ENCODE peak calls at places on chromosomes 5 and 9, in five cellular contexts. D, V, Q, T and C are unnamed samples.

GRCh38 chr9:110615526-110615925 is 36.0 kb upstream of the SVEP1 start:
- DNase-seq in D (no peak), V (no peak), Q (no peak), T (no peak), C (no peak)

GRCh38 chr9:128141604-128142003 is 7.6 kb upstream of the LCN2 start:
- DNase-seq in D (no peak), V (no peak), Q (no peak), T (no peak), C (no peak)

GRCh38 chr9:109264865-109265532 is 55.9 kb downstream of the EPB41L4B start:
- DNase-seq in D (peak; percentile 45), V (peak; percentile 76), Q (no peak), T (no peak), C (no peak)

GRCh38 chr9:38066907-38067610 is 2.0 kb downstream of the SHB start:
- DNase-seq in D (peak; percentile 38), V (peak; percentile 26), Q (no peak), T (no peak), C (no peak)

GRCh38 chr5:56829137-56829536 is 13.8 kb downstream of the MAP3K1 start:
- DNase-seq in D (peak; percentile 67), V (no peak), Q (no peak), T (no peak), C (no peak)

GRCh38 chr9:132141948-132142594 is 19.8 kb upstream of the NTNG2 start:
- DNase-seq in D (peak; percentile 33), V (peak; percentile 76), Q (no peak), T (no peak), C (no peak)

GRCh38 chr5:122985006-122985700 is 51.4 kb downstream of the PPIC start:
- DNase-seq in D (no peak), V (no peak), Q (no peak), T (no peak), C (no peak)

GRCh38 chr5:93189707-93190120 is 391.3 kb downstream of the NR2F1-AS1 start:
- DNase-seq in D (peak; percentile 100), V (no peak), Q (peak; percentile 20), T (no peak), C (no peak)

GRCh38 chr5:82164957-82165698 is 113.0 kb downstream of the RPS23 start:
- DNase-seq in D (peak; percentile 82), V (no peak), Q (no peak), T (no peak), C (no peak)

GRCh38 chr5:41648976-41649375 is 138.6 kb upstream of the PLCXD3 start:
- DNase-seq in D (no peak), V (no peak), Q (no peak), T (no peak), C (no peak)

GRCh38 chr5:69293882-69294281 is 38.7 kb downstream of the CCDC125 start:
- DNase-seq in D (no peak), V (no peak), Q (no peak), T (no peak), C (no peak)

GRCh38 chr5:148443998-148444397 is 60.2 kb downstream of the FBXO38 start:
- DNase-seq in D (peak; percentile 68), V (peak; percentile 32), Q (peak; percentile 50), T (no peak), C (peak; percentile 31)

GRCh38 chr5:128224336-128224735 is 140.8 kb downstream of the SLC12A2 start:
- DNase-seq in D (no peak), V (no peak), Q (no peak), T (no peak), C (no peak)

GRCh38 chr9:123281659-123282342 is 13.4 kb upstream of the STRBP start:
- DNase-seq in D (peak; percentile 13), V (no peak), Q (no peak), T (no peak), C (no peak)

GRCh38 chr9:137786511-137786920 is 91.1 kb upstream of the CACNA1B start:
- DNase-seq in D (no peak), V (no peak), Q (no peak), T (no peak), C (no peak)

GRCh38 chr9:137272241-137273094 is 5.1 kb upstream of the TOR4A start:
- DNase-seq in D (no peak), V (no peak), Q (no peak), T (no peak), C (no peak)

GRCh38 chr9:133063159-133063499 is 1.3 kb downstream of the CEL start:
- DNase-seq in D (no peak), V (no peak), Q (no peak), T (no peak), C (no peak)

GRCh38 chr9:95506438-95506691 is 10.4 kb downstream of the PTCH1 start:
- DNase-seq in D (peak; percentile 21), V (peak; percentile 66), Q (no peak), T (no peak), C (no peak)